ENCODE peak calls at places on chromosomes 11 and 22, in four cellular contexts. One of them, this sample, is unnamed.

GRCh38 chr22:46671824-46672432 is 51.7 kb downstream of the GRAMD4 start:
- DNase-seq in mucosa of descending colon: no peak
- DNase-seq in heart right ventricle: no peak
- DNase-seq in sigmoid colon: no peak
- DNase-seq in this sample: no peak

GRCh38 chr22:31085493-31085824 is 4.3 kb downstream of the SMTN start:
- DNase-seq in mucosa of descending colon: no peak
- DNase-seq in heart right ventricle: peak; percentile 65
- DNase-seq in sigmoid colon: peak; percentile 84
- DNase-seq in this sample: no peak

GRCh38 chr11:8309862-8310261 is 46.2 kb upstream of the LMO1 start:
- DNase-seq in mucosa of descending colon: no peak
- DNase-seq in heart right ventricle: no peak
- DNase-seq in sigmoid colon: peak; percentile 20
- DNase-seq in this sample: no peak

GRCh38 chr22:42985541-42985925 is 29.4 kb downstream of the PACSIN2 start:
- DNase-seq in mucosa of descending colon: no peak
- DNase-seq in heart right ventricle: no peak
- DNase-seq in sigmoid colon: peak; percentile 5
- DNase-seq in this sample: no peak

GRCh38 chr11:114132944-114133394 is 73.5 kb downstream of the ZBTB16 start:
- DNase-seq in mucosa of descending colon: no peak
- DNase-seq in heart right ventricle: no peak
- DNase-seq in sigmoid colon: peak; percentile 83
- DNase-seq in this sample: peak; percentile 71

GRCh38 chr11:59418151-59418550 is 8.1 kb downstream of the OR5A2 start:
- DNase-seq in mucosa of descending colon: no peak
- DNase-seq in heart right ventricle: no peak
- DNase-seq in sigmoid colon: no peak
- DNase-seq in this sample: no peak

GRCh38 chr11:117366183-117366582 is 38.5 kb downstream of the CEP164 start:
- DNase-seq in mucosa of descending colon: no peak
- DNase-seq in heart right ventricle: no peak
- DNase-seq in sigmoid colon: no peak
- DNase-seq in this sample: no peak

GRCh38 chr11:36249271-36249670 is 40.0 kb downstream of the COMMD9 start:
- DNase-seq in mucosa of descending colon: no peak
- DNase-seq in heart right ventricle: no peak
- DNase-seq in sigmoid colon: no peak
- DNase-seq in this sample: peak; percentile 82

GRCh38 chr11:106625566-106625965 is 392.7 kb downstream of the GUCY1A2 start:
- DNase-seq in mucosa of descending colon: no peak
- DNase-seq in heart right ventricle: no peak
- DNase-seq in sigmoid colon: no peak
- DNase-seq in this sample: no peak

GRCh38 chr22:23256986-23257888 is 76.9 kb downstream of the BCR start:
- DNase-seq in mucosa of descending colon: peak; percentile 57
- DNase-seq in heart right ventricle: peak; percentile 74
- DNase-seq in sigmoid colon: peak; percentile 80
- DNase-seq in this sample: peak; percentile 35

GRCh38 chr11:32079511-32079910 is 11.4 kb upstream of the RCN1 start:
- DNase-seq in mucosa of descending colon: no peak
- DNase-seq in heart right ventricle: no peak
- DNase-seq in sigmoid colon: no peak
- DNase-seq in this sample: no peak

GRCh38 chr11:82988936-82989627 is 82.6 kb downstream of the RAB30 start:
- DNase-seq in mucosa of descending colon: no peak
- DNase-seq in heart right ventricle: no peak
- DNase-seq in sigmoid colon: no peak
- DNase-seq in this sample: no peak

GRCh38 chr11:119979716-119980115 is 158.2 kb downstream of the TRIM29 start:
- DNase-seq in mucosa of descending colon: no peak
- DNase-seq in heart right ventricle: no peak
- DNase-seq in sigmoid colon: no peak
- DNase-seq in this sample: no peak

GRCh38 chr11:113289341-113290187 is 24.8 kb upstream of the TTC12 start:
- DNase-seq in mucosa of descending colon: peak; percentile 57
- DNase-seq in heart right ventricle: peak; percentile 33
- DNase-seq in sigmoid colon: peak; percentile 80
- DNase-seq in this sample: peak; percentile 24

GRCh38 chr22:40512426-40513136 is 123.9 kb downstream of the MRTFA start:
- DNase-seq in mucosa of descending colon: no peak
- DNase-seq in heart right ventricle: peak; percentile 57
- DNase-seq in sigmoid colon: peak; percentile 78
- DNase-seq in this sample: peak; percentile 74

GRCh38 chr11:130726234-130726559 is 190.1 kb downstream of the SNX19 start:
- DNase-seq in mucosa of descending colon: peak; percentile 13
- DNase-seq in heart right ventricle: peak; percentile 61
- DNase-seq in sigmoid colon: peak; percentile 77
- DNase-seq in this sample: peak; percentile 75

GRCh38 chr11:77407613-77408012 is 66.3 kb downstream of the PAK1 start:
- DNase-seq in mucosa of descending colon: peak; percentile 85
- DNase-seq in heart right ventricle: peak; percentile 31
- DNase-seq in sigmoid colon: no peak
- DNase-seq in this sample: peak; percentile 86

GRCh38 chr11:1581976-1582375 is 3.1 kb downstream of the KRTAP5-1 start:
- DNase-seq in mucosa of descending colon: no peak
- DNase-seq in heart right ventricle: no peak
- DNase-seq in sigmoid colon: no peak
- DNase-seq in this sample: no peak

GRCh38 chr11:45811109-45811435 is 6.1 kb downstream of the SLC35C1 start:
- DNase-seq in mucosa of descending colon: no peak
- DNase-seq in heart right ventricle: no peak
- DNase-seq in sigmoid colon: peak; percentile 40
- DNase-seq in this sample: no peak
- H3K36me3 ChIP-seq in mucosa of descending colon: no peaks in the 10 kb centered on the region
- H3K36me3 ChIP-seq in heart right ventricle: peaks cover 3% of the 10 kb centered on the region
- H3K36me3 ChIP-seq in sigmoid colon: peaks cover 18% of the 10 kb centered on the region
- H3K36me3 ChIP-seq in this sample: peaks cover 30% of the 10 kb centered on the region

DNA sequence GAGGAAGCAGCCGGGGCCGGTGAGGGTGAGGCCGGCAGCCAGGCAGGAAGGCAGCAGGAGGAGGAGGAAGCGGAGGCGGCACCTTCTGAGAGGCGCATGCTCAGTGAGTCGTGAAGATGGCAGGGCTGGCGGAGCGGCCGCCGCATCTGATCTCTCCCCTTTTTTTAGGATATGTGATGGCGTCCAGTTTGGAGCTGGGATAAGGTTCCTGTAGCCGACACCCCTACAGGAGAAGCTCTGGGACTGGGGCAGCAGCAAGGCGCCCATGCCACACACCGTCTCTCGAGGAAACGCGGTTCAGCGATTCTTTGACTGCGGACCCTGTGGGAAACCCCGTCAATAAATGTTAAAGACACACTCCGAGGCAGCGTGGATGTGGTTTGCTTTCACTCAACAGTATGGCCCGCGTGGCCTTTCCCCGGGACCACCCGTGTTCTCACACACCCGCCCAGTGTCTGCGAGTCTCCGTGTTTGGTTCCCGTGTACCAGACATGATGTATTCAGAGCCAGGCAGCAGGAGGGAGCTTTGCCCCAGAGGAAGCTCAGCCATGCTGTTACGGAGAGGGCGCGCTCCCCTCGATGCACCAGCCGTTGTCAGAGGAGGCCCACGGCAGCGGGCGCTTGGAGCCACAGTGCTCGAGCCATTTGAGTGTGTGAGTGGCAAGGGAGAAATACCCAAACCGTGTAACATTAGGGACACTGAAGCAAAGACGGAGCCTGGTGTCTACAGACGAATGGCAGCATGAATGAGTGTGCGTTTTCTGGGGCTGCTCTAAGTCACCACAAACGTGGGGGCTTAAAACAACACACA is 27.7 kb upstream of the PARVB start:
- DNase-seq in mucosa of descending colon: peak; percentile 64
- DNase-seq in heart right ventricle: peak; percentile 59
- DNase-seq in sigmoid colon: peak; percentile 73
- DNase-seq in this sample: no peak
- H3K4me3 ChIP-seq in mucosa of descending colon: no peak overlapping the region
- H3K4me3 ChIP-seq in heart right ventricle: peak overlapping the region; percentile 14
- H3K4me3 ChIP-seq in sigmoid colon: no peak overlapping the region
- H3K4me3 ChIP-seq in this sample: no peak overlapping the region

GRCh38 chr11:131977854-131978253 is 607.4 kb downstream of the NTM start:
- DNase-seq in mucosa of descending colon: no peak
- DNase-seq in heart right ventricle: no peak
- DNase-seq in sigmoid colon: no peak
- DNase-seq in this sample: peak; percentile 52
- H3K36me3 ChIP-seq in mucosa of descending colon: no peaks in the 10 kb centered on the region
- H3K36me3 ChIP-seq in heart right ventricle: no peaks in the 10 kb centered on the region
- H3K36me3 ChIP-seq in sigmoid colon: no peaks in the 10 kb centered on the region
- H3K36me3 ChIP-seq in this sample: no peaks in the 10 kb centered on the region

GRCh38 chr11:46849631-46850030 is 3.6 kb upstream of the CKAP5 start:
- DNase-seq in mucosa of descending colon: no peak
- DNase-seq in heart right ventricle: no peak
- DNase-seq in sigmoid colon: no peak
- DNase-seq in this sample: no peak
- H3K4me3 ChIP-seq in mucosa of descending colon: no peak overlapping the region
- H3K4me3 ChIP-seq in heart right ventricle: no peak overlapping the region
- H3K4me3 ChIP-seq in sigmoid colon: no peak overlapping the region
- H3K4me3 ChIP-seq in this sample: no peak overlapping the region

DNA sequence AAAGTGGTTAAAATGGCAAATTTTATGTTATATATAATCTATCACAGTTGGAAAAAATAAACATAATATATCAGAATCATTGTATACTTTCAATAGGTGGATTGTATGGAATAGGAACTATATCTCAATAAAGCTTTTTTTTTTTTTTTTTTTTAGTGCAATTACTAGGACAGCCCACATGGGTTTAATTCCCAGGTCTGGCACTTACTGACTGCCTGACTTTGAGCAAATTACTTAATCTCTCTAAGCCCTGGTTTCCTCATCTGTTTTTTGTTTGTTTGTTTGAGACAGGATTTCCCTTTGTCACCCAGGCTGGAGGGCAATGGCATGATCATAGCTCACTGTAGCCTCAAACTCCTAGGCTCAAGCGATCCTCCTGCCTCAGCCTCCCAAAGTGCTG is 26.1 kb upstream of the BAIAP2L2 start:
- DNase-seq in mucosa of descending colon: no peak
- DNase-seq in heart right ventricle: no peak
- DNase-seq in sigmoid colon: no peak
- DNase-seq in this sample: no peak
- H3K36me3 ChIP-seq in mucosa of descending colon: no peaks in the 10 kb centered on the region
- H3K36me3 ChIP-seq in heart right ventricle: no peaks in the 10 kb centered on the region
- H3K36me3 ChIP-seq in sigmoid colon: peaks cover 38% of the 10 kb centered on the region
- H3K36me3 ChIP-seq in this sample: no peaks in the 10 kb centered on the region

GRCh38 chr11:118912742-118913410 is 12.8 kb downstream of the BCL9L start:
- DNase-seq in mucosa of descending colon: peak; percentile 50
- DNase-seq in heart right ventricle: no peak
- DNase-seq in sigmoid colon: no peak
- DNase-seq in this sample: peak; percentile 66

GRCh38 chr11:118913411-118914125 is 12.2 kb downstream of the BCL9L start:
- DNase-seq in mucosa of descending colon: peak; percentile 38
- DNase-seq in heart right ventricle: no peak
- DNase-seq in sigmoid colon: no peak
- DNase-seq in this sample: no peak

GRCh38 chr11:118910309-118911112 is 15.2 kb downstream of the BCL9L start:
- DNase-seq in mucosa of descending colon: peak; percentile 48
- DNase-seq in heart right ventricle: peak; percentile 63
- DNase-seq in sigmoid colon: peak; percentile 94
- DNase-seq in this sample: peak; percentile 86

GRCh38 chr11:118911113-118911879 is 14.4 kb downstream of the BCL9L start:
- DNase-seq in mucosa of descending colon: peak; percentile 59
- DNase-seq in heart right ventricle: no peak
- DNase-seq in sigmoid colon: peak; percentile 76
- DNase-seq in this sample: peak; percentile 74

GRCh38 chr11:118911880-118912741 is 13.6 kb downstream of the BCL9L start:
- DNase-seq in mucosa of descending colon: peak; percentile 68
- DNase-seq in heart right ventricle: peak; percentile 82
- DNase-seq in sigmoid colon: peak; percentile 97
- DNase-seq in this sample: peak; percentile 92
- H3K4me3 ChIP-seq in mucosa of descending colon: no peak overlapping the region
- H3K4me3 ChIP-seq in heart right ventricle: peak overlapping the region; percentile 55
- H3K4me3 ChIP-seq in sigmoid colon: peak overlapping the region; percentile 49
- H3K4me3 ChIP-seq in this sample: peak overlapping the region; percentile 8

DNA sequence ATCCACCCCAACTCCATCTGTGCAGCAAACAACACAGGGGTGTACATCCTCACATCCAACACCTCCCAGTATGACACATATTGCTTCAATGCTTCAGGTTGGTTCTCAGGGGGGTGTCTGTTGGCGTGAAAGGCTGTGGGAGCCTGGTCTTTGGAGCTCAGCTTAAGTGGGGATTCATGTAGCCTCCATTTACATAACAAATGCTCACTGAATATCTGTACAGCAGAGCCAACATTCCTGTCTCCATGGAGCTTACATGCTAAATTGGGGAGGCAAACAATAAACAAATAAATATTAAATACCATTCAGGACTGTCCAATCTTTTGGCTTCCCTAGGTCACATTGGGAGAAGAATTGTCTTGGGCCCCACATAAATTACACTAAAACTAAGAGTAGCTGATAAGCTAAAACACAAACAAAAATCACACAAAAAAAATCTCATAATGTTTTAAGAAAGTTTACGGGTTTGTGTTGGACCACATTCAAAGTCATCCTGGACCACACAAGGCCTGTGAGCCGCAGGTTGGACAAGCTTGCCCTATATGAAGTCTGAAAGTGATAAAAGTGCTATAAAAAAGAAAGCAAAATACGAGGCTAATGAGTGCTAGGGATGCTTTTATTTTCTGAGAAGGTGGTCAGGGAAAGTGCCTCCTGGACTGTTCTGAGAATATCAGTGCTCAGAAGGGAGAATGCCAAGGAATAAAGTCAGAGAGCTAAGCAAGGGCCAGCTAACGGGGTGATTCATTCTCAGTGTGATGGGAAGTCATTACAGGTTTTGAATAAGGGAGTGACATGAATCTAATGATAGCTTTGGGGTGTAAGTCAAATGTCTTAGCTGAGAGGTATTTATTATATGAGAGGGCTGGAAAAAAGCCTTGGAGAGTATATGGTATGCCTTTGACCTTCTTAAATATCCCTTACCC is 41.6 kb downstream of the CD44 start:
- DNase-seq in mucosa of descending colon: no peak
- DNase-seq in heart right ventricle: no peak
- DNase-seq in sigmoid colon: no peak
- DNase-seq in this sample: peak; percentile 40
- H3K36me3 ChIP-seq in mucosa of descending colon: no peaks in the 10 kb centered on the region
- H3K36me3 ChIP-seq in heart right ventricle: no peaks in the 10 kb centered on the region
- H3K36me3 ChIP-seq in sigmoid colon: peaks cover 33% of the 10 kb centered on the region
- H3K36me3 ChIP-seq in this sample: peaks cover 91% of the 10 kb centered on the region

This sample was measured in MG63.